ENCODE peak calls at places on chromosome 13, in five cellular contexts. One of them, this sample, is unnamed.

GRCh38 chr13:42275098-42275471 is 3.1 kb downstream of the AKAP11 start:
- DNase-seq in GM20000: peak
- DNase-seq in frontal cortex: no peak
- DNase-seq in retinal pigment epithelial cell: no peak
- DNase-seq in T-helper 1 cell: no peak
- DNase-seq in this sample: no peak

GRCh38 chr13:28046981-28047380 is 53.4 kb downstream of the FLT3 start:
- DNase-seq in GM20000: no peak
- DNase-seq in frontal cortex: no peak
- DNase-seq in retinal pigment epithelial cell: no peak
- DNase-seq in T-helper 1 cell: no peak
- DNase-seq in this sample: no peak

GRCh38 chr13:49810825-49811526 is 18.5 kb upstream of the KPNA3 start:
- DNase-seq in GM20000: peak
- DNase-seq in frontal cortex: no peak
- DNase-seq in retinal pigment epithelial cell: no peak
- DNase-seq in T-helper 1 cell: no peak
- DNase-seq in this sample: no peak

GRCh38 chr13:35573639-35574038 is 97.2 kb upstream of the MAB21L1 start:
- DNase-seq in GM20000: no peak
- DNase-seq in frontal cortex: no peak
- DNase-seq in retinal pigment epithelial cell: no peak
- DNase-seq in T-helper 1 cell: no peak
- DNase-seq in this sample: no peak

GRCh38 chr13:111911754-111912452 is 155.0 kb upstream of the SOX1 start:
- DNase-seq in GM20000: no peak
- DNase-seq in frontal cortex: no peak
- DNase-seq in retinal pigment epithelial cell: no peak
- DNase-seq in T-helper 1 cell: no peak
- DNase-seq in this sample: no peak

GRCh38 chr13:79512950-79513349 is 32.0 kb downstream of the NDFIP2 start:
- DNase-seq in GM20000: no peak
- DNase-seq in frontal cortex: no peak
- DNase-seq in retinal pigment epithelial cell: no peak
- DNase-seq in T-helper 1 cell: no peak
- DNase-seq in this sample: no peak

GRCh38 chr13:109383683-109384082 is 402.7 kb downstream of the IRS2 start:
- DNase-seq in GM20000: no peak
- DNase-seq in frontal cortex: no peak
- DNase-seq in retinal pigment epithelial cell: peak
- DNase-seq in T-helper 1 cell: no peak
- DNase-seq in this sample: no peak

GRCh38 chr13:94210826-94211225 is 268.7 kb downstream of the DCT start:
- DNase-seq in GM20000: no peak
- DNase-seq in frontal cortex: no peak
- DNase-seq in retinal pigment epithelial cell: no peak
- DNase-seq in T-helper 1 cell: peak
- DNase-seq in this sample: no peak

GRCh38 chr13:75670496-75670895 is 34.4 kb downstream of the LMO7 start:
- DNase-seq in GM20000: no peak
- DNase-seq in frontal cortex: no peak
- DNase-seq in retinal pigment epithelial cell: no peak
- DNase-seq in T-helper 1 cell: no peak
- DNase-seq in this sample: no peak

GRCh38 chr13:94454906-94455305 is 24.6 kb downstream of the DCT start:
- DNase-seq in GM20000: no peak
- DNase-seq in frontal cortex: no peak
- DNase-seq in retinal pigment epithelial cell: no peak
- DNase-seq in T-helper 1 cell: no peak
- DNase-seq in this sample: no peak

GRCh38 chr13:27022571-27023311 is 148.9 kb downstream of the USP12 start:
- DNase-seq in GM20000: no peak
- DNase-seq in frontal cortex: no peak
- DNase-seq in retinal pigment epithelial cell: no peak
- DNase-seq in T-helper 1 cell: peak
- DNase-seq in this sample: no peak

GRCh38 chr13:100039740-100040139 is 49.2 kb upstream of the PCCA start:
- DNase-seq in GM20000: no peak
- DNase-seq in frontal cortex: no peak
- DNase-seq in retinal pigment epithelial cell: peak
- DNase-seq in T-helper 1 cell: no peak
- DNase-seq in this sample: no peak

GRCh38 chr13:109974354-109974753 is 188.0 kb upstream of the IRS2 start:
- DNase-seq in GM20000: no peak
- DNase-seq in frontal cortex: no peak
- DNase-seq in retinal pigment epithelial cell: no peak
- DNase-seq in T-helper 1 cell: no peak
- DNase-seq in this sample: no peak

GRCh38 chr13:21124853-21125252 is 51.5 kb downstream of the SKA3 start:
- DNase-seq in GM20000: no peak
- DNase-seq in frontal cortex: no peak
- DNase-seq in retinal pigment epithelial cell: peak
- DNase-seq in T-helper 1 cell: no peak
- DNase-seq in this sample: no peak

GRCh38 chr13:89454736-89455135 is 1783.6 kb downstream of the SLITRK5 start:
- DNase-seq in GM20000: no peak
- DNase-seq in frontal cortex: no peak
- DNase-seq in retinal pigment epithelial cell: no peak
- DNase-seq in T-helper 1 cell: no peak
- DNase-seq in this sample: no peak

GRCh38 chr13:30963794-30964193 is 31.3 kb downstream of the TEX26 start:
- DNase-seq in GM20000: no peak
- DNase-seq in frontal cortex: no peak
- DNase-seq in retinal pigment epithelial cell: no peak
- DNase-seq in T-helper 1 cell: no peak
- DNase-seq in this sample: no peak

GRCh38 chr13:40236566-40237168 is 429.8 kb downstream of the FOXO1 start:
- DNase-seq in GM20000: no peak
- DNase-seq in frontal cortex: no peak
- DNase-seq in retinal pigment epithelial cell: no peak
- DNase-seq in T-helper 1 cell: no peak
- DNase-seq in this sample: no peak

GRCh38 chr13:46961719-46962118 is 64.9 kb upstream of the HTR2A start:
- DNase-seq in GM20000: peak
- DNase-seq in frontal cortex: peak
- DNase-seq in retinal pigment epithelial cell: peak
- DNase-seq in T-helper 1 cell: peak
- DNase-seq in this sample: no peak

GRCh38 chr13:61383101-61383500 is 32.5 kb downstream of the PCDH20 start:
- DNase-seq in GM20000: no peak
- DNase-seq in frontal cortex: no peak
- DNase-seq in retinal pigment epithelial cell: no peak
- DNase-seq in T-helper 1 cell: no peak
- DNase-seq in this sample: no peak

GRCh38 chr13:99384468-99384867 is 77.3 kb upstream of the GPR183 start:
- DNase-seq in GM20000: no peak
- DNase-seq in frontal cortex: no peak
- DNase-seq in retinal pigment epithelial cell: no peak
- DNase-seq in T-helper 1 cell: no peak
- DNase-seq in this sample: no peak

GRCh38 chr13:71156550-71156949 is 710.5 kb downstream of the DACH1 start:
- DNase-seq in GM20000: no peak
- DNase-seq in frontal cortex: no peak
- DNase-seq in retinal pigment epithelial cell: no peak
- DNase-seq in T-helper 1 cell: no peak
- DNase-seq in this sample: no peak

GRCh38 chr13:73625562-73626339 is 508.5 kb downstream of the KLF12 start:
- DNase-seq in GM20000: no peak
- DNase-seq in frontal cortex: no peak
- DNase-seq in retinal pigment epithelial cell: no peak
- DNase-seq in T-helper 1 cell: peak
- DNase-seq in this sample: peak

GRCh38 chr13:79194272-79194671 is 211.8 kb downstream of the RBM26 start:
- DNase-seq in GM20000: peak
- DNase-seq in frontal cortex: no peak
- DNase-seq in retinal pigment epithelial cell: no peak
- DNase-seq in T-helper 1 cell: peak
- DNase-seq in this sample: peak

GRCh38 chr13:65965496-65965895 is 1264.6 kb downstream of the PCDH9 start:
- DNase-seq in GM20000: no peak
- DNase-seq in frontal cortex: no peak
- DNase-seq in retinal pigment epithelial cell: no peak
- DNase-seq in T-helper 1 cell: no peak
- DNase-seq in this sample: no peak